ENCODE peak calls at places on chromosome 11, in seven cellular contexts. O is progenitor cell of endocrine pancreas, R is psoas muscle, B is transverse colon, W is left ventricle myocardium inferior, S is mammary epithelial cell, N is uterus. Y is an unnamed sample.

GRCh38 chr11:43975631-43976030 is 33.2 kb downstream of the C11orf96 start:
- DNase-seq in O (no peak), R (no peak), B (no peak), W (no peak), S (no peak), N (peak), Y (no peak)

GRCh38 chr11:117597083-117597482 is 199.9 kb downstream of the DSCAML1 start:
- DNase-seq in O (peak), R (no peak), B (peak), W (peak), S (peak), N (no peak), Y (peak)

GRCh38 chr11:76149713-76150112 is 56.6 kb downstream of the WNT11 start:
- DNase-seq in O (no peak), R (no peak), B (no peak), W (no peak), S (no peak), N (no peak), Y (no peak)

GRCh38 chr11:123063396-123064267 is 1.7 kb upstream of the HSPA8 start:
- DNase-seq in O (no peak), R (peak), B (peak), W (no peak), S (peak), N (peak), Y (no peak)

GRCh38 chr11:97398246-97398645 is 1008.4 kb downstream of the JRKL start:
- DNase-seq in O (no peak), R (no peak), B (no peak), W (no peak), S (no peak), N (no peak), Y (no peak)

GRCh38 chr11:94629741-94630140 is 62.6 kb downstream of the PIWIL4 start:
- DNase-seq in O (no peak), R (no peak), B (no peak), W (no peak), S (no peak), N (no peak), Y (no peak)

GRCh38 chr11:65013692-65014145 is 241 bp upstream of the ARL2 start:
- DNase-seq in O (no peak), R (peak), B (peak), W (peak), S (peak), N (peak), Y (peak)

GRCh38 chr11:114345575-114346222 is 49.5 kb downstream of the NNMT start:
- DNase-seq in O (no peak), R (no peak), B (no peak), W (no peak), S (no peak), N (no peak), Y (no peak)

GRCh38 chr11:66950113-66950535 is 8.1 kb downstream of the PC start:
- DNase-seq in O (no peak), R (peak), B (peak), W (no peak), S (peak), N (peak), Y (peak)

GRCh38 chr11:134515081-134515960 is 103.3 kb upstream of the B3GAT1 start:
- DNase-seq in O (no peak), R (no peak), B (peak), W (no peak), S (no peak), N (peak), Y (no peak)

GRCh38 chr11:102347526-102348331 is 715 bp downstream of the BIRC2 start:
- DNase-seq in O (no peak), R (no peak), B (peak), W (no peak), S (peak), N (no peak), Y (peak)

DNA sequence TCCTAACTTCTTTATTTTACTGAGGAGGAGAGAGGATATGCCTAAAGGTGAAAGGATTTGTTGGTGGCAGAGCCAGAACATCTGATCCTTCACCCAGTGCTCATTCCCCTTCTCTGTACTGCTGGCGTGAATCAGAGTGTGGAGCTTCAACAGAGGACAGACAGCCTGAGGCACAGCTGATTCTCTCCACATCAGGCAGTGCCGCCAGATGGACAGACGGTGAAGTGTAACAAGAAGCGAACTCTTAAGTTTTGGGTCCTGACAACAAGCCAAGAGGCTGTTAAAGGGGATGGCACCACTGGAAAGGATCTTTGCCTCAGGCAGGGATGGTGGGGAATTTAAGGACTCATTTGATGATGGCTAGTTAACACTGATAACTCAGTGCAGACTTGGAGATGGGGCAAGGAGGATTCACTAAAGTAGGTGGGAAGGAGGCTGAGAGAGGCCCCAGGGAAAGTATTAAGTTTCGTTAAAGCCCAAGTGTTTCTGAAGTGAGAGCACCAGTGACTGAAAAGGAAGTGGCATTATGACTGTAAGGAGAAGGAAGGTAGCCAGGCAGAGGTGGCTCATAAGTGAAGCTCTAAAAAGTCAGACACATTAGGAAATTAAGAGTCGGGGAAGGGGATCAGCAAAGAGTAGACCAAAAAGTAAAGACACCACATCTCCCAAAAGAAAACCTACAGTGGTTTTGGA is 81.3 kb downstream of the CLPB start:
- DNase-seq in O (no peak), R (no peak), B (no peak), W (no peak), S (peak), N (peak), Y (peak)
- TF ChIP-seq CTCF in O (peak), R (no peak), B (no peak), W (peak), S (no peak), N (peak), Y (peak)

GRCh38 chr11:33257160-33257896 is at the start of gene HIPK3:
- DNase-seq in O (peak), R (peak), B (peak), W (peak), S (peak), N (peak), Y (peak)
- TF ChIP-seq CTCF in O (peak), R (peak), B (no peak), W (peak), S (peak), N (no peak), Y (peak)

GRCh38 chr11:62392944-62393628 is 25.7 kb upstream of the SCGB1A1 start:
- DNase-seq in O (no peak), R (no peak), B (no peak), W (no peak), S (peak), N (no peak), Y (no peak)
- TF ChIP-seq CTCF in O (peak), R (no peak), B (peak), W (no peak), S (peak), N (no peak), Y (no peak)

DNA sequence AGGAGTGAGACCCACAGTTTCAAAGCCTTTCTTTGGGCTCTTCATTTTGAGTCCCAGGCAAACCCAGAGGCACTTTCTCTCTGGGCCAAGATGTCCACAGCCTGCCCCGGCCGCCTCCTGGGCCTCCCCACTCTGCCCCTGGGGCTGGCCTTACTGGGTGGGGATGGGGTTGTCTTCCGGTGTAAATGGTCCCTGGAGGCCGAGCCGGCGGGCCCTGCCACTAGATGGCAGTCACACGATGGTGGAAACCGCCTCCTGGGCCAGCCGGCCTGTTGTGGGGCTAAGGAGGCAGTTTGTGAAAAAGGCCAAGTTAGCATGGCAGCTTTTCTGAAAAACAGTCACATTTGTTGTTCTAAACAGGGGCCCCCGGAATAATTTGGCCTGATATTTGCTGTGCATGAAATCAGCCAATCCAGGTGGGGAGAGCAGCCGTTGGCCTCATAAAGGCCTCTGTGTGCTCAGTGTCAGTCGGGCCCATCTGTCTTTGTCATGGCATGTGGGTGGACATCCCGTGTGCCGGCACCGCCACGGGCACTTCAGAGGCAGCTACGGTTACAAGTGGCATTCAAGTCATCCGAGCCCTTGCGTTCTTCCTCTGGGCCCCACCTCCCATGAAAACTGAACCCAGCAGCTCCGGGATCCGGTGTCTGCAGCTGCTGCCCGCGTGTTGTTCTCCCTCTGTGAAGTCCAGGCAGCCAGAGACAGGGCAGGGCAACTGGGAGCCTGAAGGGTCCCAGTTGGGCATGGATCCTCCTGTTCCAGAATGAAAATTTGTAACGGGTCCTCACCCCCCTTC is 6.6 kb downstream of the MRPL23 start:
- DNase-seq in O (no peak), R (no peak), B (no peak), W (peak), S (no peak), N (peak), Y (no peak)
- TF ChIP-seq CTCF in O (no peak), R (peak), B (no peak), W (peak), S (no peak), N (peak), Y (no peak)

DNA sequence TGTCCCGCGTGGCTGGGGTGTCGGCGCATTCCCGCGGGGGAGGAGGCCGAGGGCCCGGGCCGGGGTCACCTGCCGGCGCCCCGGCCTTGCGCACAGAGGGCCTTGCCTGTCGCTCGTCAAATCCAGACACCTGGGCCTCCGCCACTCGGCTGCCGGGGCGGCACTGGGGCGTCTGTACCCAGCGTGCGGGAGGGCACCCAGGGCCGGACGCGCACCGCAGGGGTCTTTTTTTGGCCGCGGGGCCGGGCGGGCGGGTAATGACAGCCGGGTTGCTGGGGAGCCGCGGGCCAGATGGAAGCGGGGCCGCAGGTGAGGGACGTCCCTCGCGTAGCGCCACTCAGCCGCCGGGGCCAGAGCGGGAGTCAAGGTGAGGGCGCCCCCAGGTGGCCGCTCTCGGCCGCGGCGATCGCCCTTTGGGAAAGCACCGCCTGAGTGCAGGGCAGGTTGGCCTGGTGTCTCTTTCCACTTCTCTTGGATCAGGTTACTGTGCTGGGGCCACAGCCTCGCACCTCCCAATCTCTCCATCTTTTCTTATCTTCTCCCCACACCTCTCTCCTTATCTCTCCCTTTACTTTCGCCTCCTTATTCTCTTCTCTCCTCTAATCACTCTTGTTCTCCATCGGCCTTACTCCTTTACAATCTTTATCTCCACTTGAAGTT is 3.5 kb downstream of the PHLDB1 start:
- DNase-seq in O (peak), R (peak), B (peak), W (peak), S (peak), N (peak), Y (peak)
- TF ChIP-seq CTCF in O (peak), R (peak), B (peak), W (peak), S (peak), N (peak), Y (peak)

Y was measured in cardiac muscle cell.